ENCODE peak calls at places on chromosomes 11 and 22, in seven cellular contexts. One of them, this sample, is unnamed.

GRCh38 chr11:84355911-84356310 is 1069.7 kb upstream of the CCDC90B start:
- DNase-seq in RWPE1: no peak
- DNase-seq in left lung: no peak
- DNase-seq in right lobe of liver: no peak
- DNase-seq in neural crest cell: no peak
- DNase-seq in Peyer's patch: no peak
- DNase-seq in adrenal gland: no peak
- DNase-seq in this sample: no peak

GRCh38 chr11:46520971-46521745 is 72.7 kb downstream of the AMBRA1 start:
- DNase-seq in RWPE1: peak
- DNase-seq in left lung: no peak
- DNase-seq in right lobe of liver: no peak
- DNase-seq in neural crest cell: no peak
- DNase-seq in Peyer's patch: no peak
- DNase-seq in adrenal gland: no peak
- DNase-seq in this sample: no peak

GRCh38 chr11:69442807-69443137 is 38.7 kb upstream of the LINC01488 start:
- DNase-seq in RWPE1: no peak
- DNase-seq in left lung: no peak
- DNase-seq in right lobe of liver: no peak
- DNase-seq in neural crest cell: no peak
- DNase-seq in Peyer's patch: peak
- DNase-seq in adrenal gland: peak
- DNase-seq in this sample: no peak

GRCh38 chr11:118602331-118602730 is 5.1 kb upstream of the PHLDB1 start:
- DNase-seq in RWPE1: no peak
- DNase-seq in left lung: no peak
- DNase-seq in right lobe of liver: no peak
- DNase-seq in neural crest cell: no peak
- DNase-seq in Peyer's patch: no peak
- DNase-seq in adrenal gland: no peak
- DNase-seq in this sample: peak

GRCh38 chr11:23778971-23779370 is 717.9 kb upstream of the LUZP2 start:
- DNase-seq in RWPE1: no peak
- DNase-seq in left lung: no peak
- DNase-seq in right lobe of liver: no peak
- DNase-seq in neural crest cell: no peak
- DNase-seq in Peyer's patch: no peak
- DNase-seq in adrenal gland: no peak
- DNase-seq in this sample: no peak

GRCh38 chr11:27757953-27758352 is 57.7 kb upstream of the BDNF start:
- DNase-seq in RWPE1: peak
- DNase-seq in left lung: no peak
- DNase-seq in right lobe of liver: no peak
- DNase-seq in neural crest cell: no peak
- DNase-seq in Peyer's patch: no peak
- DNase-seq in adrenal gland: no peak
- DNase-seq in this sample: no peak

GRCh38 chr11:72012897-72013721 is 14.4 kb downstream of the IL18BP start:
- DNase-seq in RWPE1: peak
- DNase-seq in left lung: peak
- DNase-seq in right lobe of liver: peak
- DNase-seq in neural crest cell: no peak
- DNase-seq in Peyer's patch: no peak
- DNase-seq in adrenal gland: peak
- DNase-seq in this sample: peak

GRCh38 chr11:56876621-56877312 is 111.9 kb upstream of the OR5AK2 start:
- DNase-seq in RWPE1: peak
- DNase-seq in left lung: no peak
- DNase-seq in right lobe of liver: no peak
- DNase-seq in neural crest cell: no peak
- DNase-seq in Peyer's patch: no peak
- DNase-seq in adrenal gland: no peak
- DNase-seq in this sample: peak

GRCh38 chr22:23750374-23750743 is 553 bp downstream of the ZNF70 start:
- DNase-seq in RWPE1: no peak
- DNase-seq in left lung: no peak
- DNase-seq in right lobe of liver: no peak
- DNase-seq in neural crest cell: no peak
- DNase-seq in Peyer's patch: no peak
- DNase-seq in adrenal gland: no peak
- DNase-seq in this sample: no peak

GRCh38 chr11:12853652-12854296 is 155.3 kb upstream of the RASSF10 start:
- DNase-seq in RWPE1: no peak
- DNase-seq in left lung: no peak
- DNase-seq in right lobe of liver: peak
- DNase-seq in neural crest cell: no peak
- DNase-seq in Peyer's patch: no peak
- DNase-seq in adrenal gland: peak
- DNase-seq in this sample: no peak

GRCh38 chr11:62539238-62539925 is 7.2 kb downstream of the AHNAK start:
- DNase-seq in RWPE1: peak
- DNase-seq in left lung: peak
- DNase-seq in right lobe of liver: peak
- DNase-seq in neural crest cell: no peak
- DNase-seq in Peyer's patch: no peak
- DNase-seq in adrenal gland: peak
- DNase-seq in this sample: peak

GRCh38 chr11:28318861-28319260 is 210.7 kb downstream of the METTL15 start:
- DNase-seq in RWPE1: no peak
- DNase-seq in left lung: no peak
- DNase-seq in right lobe of liver: no peak
- DNase-seq in neural crest cell: no peak
- DNase-seq in Peyer's patch: no peak
- DNase-seq in adrenal gland: no peak
- DNase-seq in this sample: no peak

GRCh38 chr11:115984228-115984627 is 480.0 kb upstream of the CADM1 start:
- DNase-seq in RWPE1: no peak
- DNase-seq in left lung: no peak
- DNase-seq in right lobe of liver: no peak
- DNase-seq in neural crest cell: no peak
- DNase-seq in Peyer's patch: no peak
- DNase-seq in adrenal gland: no peak
- DNase-seq in this sample: no peak

GRCh38 chr11:68313574-68314202 is 1.3 kb downstream of the LRP5 start:
- DNase-seq in RWPE1: peak
- DNase-seq in left lung: no peak
- DNase-seq in right lobe of liver: no peak
- DNase-seq in neural crest cell: no peak
- DNase-seq in Peyer's patch: no peak
- DNase-seq in adrenal gland: no peak
- DNase-seq in this sample: no peak

GRCh38 chr22:44667829-44668189 is 34.2 kb upstream of the PRR5 start:
- DNase-seq in RWPE1: no peak
- DNase-seq in left lung: no peak
- DNase-seq in right lobe of liver: no peak
- DNase-seq in neural crest cell: no peak
- DNase-seq in Peyer's patch: peak
- DNase-seq in adrenal gland: no peak
- DNase-seq in this sample: no peak

GRCh38 chr22:37218399-37218770 is 6.1 kb upstream of the SSTR3 start:
- DNase-seq in RWPE1: no peak
- DNase-seq in left lung: no peak
- DNase-seq in right lobe of liver: no peak
- DNase-seq in neural crest cell: no peak
- DNase-seq in Peyer's patch: no peak
- DNase-seq in adrenal gland: no peak
- DNase-seq in this sample: no peak

DNA sequence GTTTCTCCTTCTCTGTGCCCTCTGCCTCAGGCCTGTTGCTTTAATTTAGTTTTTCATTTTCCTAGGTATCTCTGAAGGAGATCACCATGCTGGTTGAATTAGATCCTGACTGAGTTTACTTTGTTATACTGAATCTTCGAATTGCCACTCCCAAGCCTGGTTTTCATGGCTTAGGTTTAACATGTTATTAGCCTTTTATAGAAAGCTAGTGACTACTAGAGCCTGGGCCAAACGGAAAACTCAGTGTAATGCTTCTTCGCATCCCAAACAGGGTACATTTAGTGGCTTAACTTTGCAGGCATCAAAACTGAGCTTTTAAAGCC is 3.6 kb downstream of the CRKL start:
- DNase-seq in RWPE1: no peak
- DNase-seq in left lung: no peak
- DNase-seq in right lobe of liver: no peak
- DNase-seq in neural crest cell: no peak
- DNase-seq in Peyer's patch: no peak
- DNase-seq in adrenal gland: no peak
- DNase-seq in this sample: no peak
- TF ChIP-seq CTCF in RWPE1: no peak
- TF ChIP-seq CTCF in left lung: no peak
- TF ChIP-seq CTCF in right lobe of liver: no peak
- TF ChIP-seq CTCF in neural crest cell: no peak
- TF ChIP-seq CTCF in Peyer's patch: no peak
- TF ChIP-seq CTCF in adrenal gland: no peak
- TF ChIP-seq CTCF in this sample: no peak

GRCh38 chr11:131889146-131889577 is 518.7 kb downstream of the NTM start:
- DNase-seq in RWPE1: no peak
- DNase-seq in left lung: no peak
- DNase-seq in right lobe of liver: no peak
- DNase-seq in neural crest cell: no peak
- DNase-seq in Peyer's patch: no peak
- DNase-seq in adrenal gland: no peak
- DNase-seq in this sample: no peak

GRCh38 chr11:131888230-131888826 is 517.9 kb downstream of the NTM start:
- DNase-seq in RWPE1: peak
- DNase-seq in left lung: no peak
- DNase-seq in right lobe of liver: no peak
- DNase-seq in neural crest cell: no peak
- DNase-seq in Peyer's patch: no peak
- DNase-seq in adrenal gland: no peak
- DNase-seq in this sample: no peak

GRCh38 chr11:131886201-131886600 is 515.8 kb downstream of the NTM start:
- DNase-seq in RWPE1: no peak
- DNase-seq in left lung: no peak
- DNase-seq in right lobe of liver: no peak
- DNase-seq in neural crest cell: no peak
- DNase-seq in Peyer's patch: no peak
- DNase-seq in adrenal gland: no peak
- DNase-seq in this sample: no peak

GRCh38 chr11:131893103-131893502 is 522.7 kb downstream of the NTM start:
- DNase-seq in RWPE1: no peak
- DNase-seq in left lung: no peak
- DNase-seq in right lobe of liver: no peak
- DNase-seq in neural crest cell: no peak
- DNase-seq in Peyer's patch: no peak
- DNase-seq in adrenal gland: no peak
- DNase-seq in this sample: no peak

DNA sequence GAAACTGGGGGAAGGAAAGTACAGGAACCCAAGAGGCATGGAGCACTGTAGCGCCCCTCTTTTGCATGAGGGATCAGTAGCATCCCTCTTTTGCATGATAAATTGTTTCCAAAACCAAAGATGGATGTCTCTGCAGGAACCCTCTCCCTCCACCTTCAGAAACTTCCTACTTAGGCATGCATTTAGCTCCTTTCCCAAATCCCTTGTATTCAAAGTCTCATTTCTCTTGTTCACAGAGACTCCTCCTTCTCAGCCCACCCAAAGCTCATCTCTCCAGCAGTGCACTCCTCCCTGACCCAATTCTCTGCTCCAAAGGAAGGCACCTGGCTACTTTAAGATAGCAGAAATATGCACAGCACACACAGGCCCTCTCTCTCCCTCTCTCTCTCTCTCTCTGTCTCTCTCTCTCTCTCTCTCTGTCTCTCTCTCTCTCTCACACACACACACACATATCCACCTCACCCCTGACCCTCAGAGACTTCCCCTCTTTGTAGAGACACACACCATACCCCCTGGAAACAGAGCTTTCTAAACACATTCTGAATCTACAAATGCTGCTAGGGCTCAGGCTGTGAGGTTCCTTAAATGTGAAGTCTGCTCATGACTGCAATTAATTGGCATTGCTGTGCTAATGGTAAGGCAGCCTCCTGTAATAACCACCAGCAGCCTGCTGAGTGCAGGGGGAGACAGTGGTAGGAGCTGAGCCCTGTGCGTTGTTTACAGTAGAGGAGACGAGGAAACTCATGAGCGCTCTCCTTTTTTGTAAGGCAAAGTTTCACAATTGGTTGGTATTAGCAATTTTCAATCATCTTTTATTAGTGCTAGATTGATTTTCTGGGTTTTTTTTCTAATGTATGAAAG is 519.6 kb downstream of the NTM start:
- DNase-seq in RWPE1: no peak
- DNase-seq in left lung: no peak
- DNase-seq in right lobe of liver: no peak
- DNase-seq in neural crest cell: no peak
- DNase-seq in Peyer's patch: no peak
- DNase-seq in adrenal gland: no peak
- DNase-seq in this sample: no peak
- TF ChIP-seq CTCF in RWPE1: no peak
- TF ChIP-seq CTCF in left lung: no peak
- TF ChIP-seq CTCF in right lobe of liver: no peak
- TF ChIP-seq CTCF in neural crest cell: no peak
- TF ChIP-seq CTCF in Peyer's patch: no peak
- TF ChIP-seq CTCF in adrenal gland: no peak
- TF ChIP-seq CTCF in this sample: no peak

DNA sequence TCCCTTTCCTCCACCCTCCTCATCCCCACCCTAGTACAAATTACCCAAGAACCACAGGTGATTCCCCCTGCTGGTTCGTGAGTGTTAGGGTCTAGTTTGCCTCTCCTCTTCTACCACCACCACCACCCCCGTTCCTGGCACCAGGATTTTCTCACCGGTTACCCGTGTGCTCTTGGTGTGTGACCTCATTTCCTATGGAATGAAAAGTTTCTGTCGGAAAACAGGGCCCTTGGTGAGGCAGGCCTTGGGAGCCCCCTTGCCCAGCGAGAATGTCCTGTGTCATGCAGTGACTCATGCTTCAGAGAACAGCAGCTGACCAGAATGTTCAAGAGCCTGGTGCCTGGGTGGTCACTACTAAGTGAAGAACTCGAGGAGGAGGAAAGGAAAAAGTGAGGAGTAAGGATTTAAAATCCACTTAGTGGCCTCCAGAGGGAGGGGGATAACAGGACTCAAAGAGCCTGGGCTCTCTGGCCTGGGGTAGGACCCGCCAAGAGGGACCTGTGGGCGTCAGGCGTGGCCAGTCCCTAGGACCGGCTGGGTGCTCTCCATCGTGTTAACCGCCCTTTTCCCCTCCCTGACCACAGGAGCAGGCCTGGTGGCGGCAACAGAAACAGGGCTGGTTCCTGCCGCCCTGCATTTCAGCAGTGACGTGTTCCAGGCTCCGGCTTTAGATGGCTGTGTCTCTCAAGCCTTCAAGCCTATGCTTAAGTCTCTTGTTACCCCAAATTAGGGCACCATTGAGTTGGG is 30.2 kb downstream of the C22orf31 start:
- DNase-seq in RWPE1: peak
- DNase-seq in left lung: peak
- DNase-seq in right lobe of liver: peak
- DNase-seq in neural crest cell: no peak
- DNase-seq in Peyer's patch: no peak
- DNase-seq in adrenal gland: peak
- DNase-seq in this sample: peak
- TF ChIP-seq CTCF in RWPE1: no peak
- TF ChIP-seq CTCF in left lung: no peak
- TF ChIP-seq CTCF in right lobe of liver: no peak
- TF ChIP-seq CTCF in neural crest cell: peak
- TF ChIP-seq CTCF in Peyer's patch: no peak
- TF ChIP-seq CTCF in adrenal gland: no peak
- TF ChIP-seq CTCF in this sample: no peak

GRCh38 chr11:109747839-109748238 is 325.8 kb downstream of the C11orf87 start:
- DNase-seq in RWPE1: no peak
- DNase-seq in left lung: peak
- DNase-seq in right lobe of liver: no peak
- DNase-seq in neural crest cell: no peak
- DNase-seq in Peyer's patch: no peak
- DNase-seq in adrenal gland: peak
- DNase-seq in this sample: no peak
- TF ChIP-seq CTCF in RWPE1: no peak
- TF ChIP-seq CTCF in left lung: no peak
- TF ChIP-seq CTCF in right lobe of liver: no peak
- TF ChIP-seq CTCF in neural crest cell: no peak
- TF ChIP-seq CTCF in Peyer's patch: no peak
- TF ChIP-seq CTCF in adrenal gland: no peak
- TF ChIP-seq CTCF in this sample: no peak

This sample was measured in heart right ventricle.